ENCODE peak calls at places on chromosomes 4 and X, in six cellular contexts. E is hippocampal formation; M is BE2C; Q is coronary artery; R is Ammon's horn; U is stimulated activated CD4-positive, alpha-beta T cell treated with anti-CD3 and anti-CD28 coated beads, TNF-alpha, amount 100 ng/mL, for 48 hours. O is an unnamed sample.

GRCh38 chrX:145464650-145465049 is 217.3 kb downstream of the SPANXN1 start:
- DNase-seq in E (no peak), M (no peak), Q (no peak), R (no peak), U (no peak), O (no peak)

GRCh38 chrX:40573763-40574162 is 7.0 kb upstream of the ATP6AP2 start:
- DNase-seq in E (no peak), M (peak), Q (no peak), R (no peak), U (no peak), O (no peak)

GRCh38 chr4:7811536-7812190 is 128.0 kb downstream of the AFAP1 start:
- DNase-seq in E (no peak), M (no peak), Q (peak), R (no peak), U (no peak), O (no peak)

GRCh38 chr4:176498857-176499256 is 179.1 kb downstream of the SPCS3 start:
- DNase-seq in E (no peak), M (no peak), Q (no peak), R (no peak), U (no peak), O (no peak)

GRCh38 chrX:45435481-45435880 is 234.8 kb upstream of the DIPK2B start:
- DNase-seq in E (no peak), M (no peak), Q (no peak), R (no peak), U (no peak), O (no peak)

GRCh38 chr4:86307432-86307831 is 52.4 kb downstream of the MAPK10 start:
- DNase-seq in E (no peak), M (no peak), Q (no peak), R (no peak), U (no peak), O (no peak)

GRCh38 chrX:79477691-79478090 is 110.6 kb upstream of the ITM2A start:
- DNase-seq in E (no peak), M (no peak), Q (no peak), R (no peak), U (no peak), O (no peak)

GRCh38 chr4:16952896-16953605 is 54.6 kb upstream of the LDB2 start:
- DNase-seq in E (no peak), M (no peak), Q (no peak), R (no peak), U (no peak), O (no peak)

GRCh38 chrX:40845331-40845911 is 110.1 kb upstream of the MED14 start:
- DNase-seq in E (peak), M (no peak), Q (no peak), R (peak), U (no peak), O (peak)

GRCh38 chr4:15336410-15337184 is 91.2 kb upstream of the C1QTNF7 start:
- DNase-seq in E (no peak), M (no peak), Q (no peak), R (no peak), U (no peak), O (no peak)

GRCh38 chr4:117085185-117085701 is at the start of gene TRAM1L1:
- DNase-seq in E (peak), M (peak), Q (peak), R (peak), U (no peak), O (peak)

GRCh38 chr4:184734758-184735157 is 862 bp upstream of the CENPU start:
- DNase-seq in E (no peak), M (no peak), Q (no peak), R (no peak), U (no peak), O (no peak)

GRCh38 chr4:76601791-76602190 is 166.8 kb downstream of the SHROOM3 start:
- DNase-seq in E (no peak), M (no peak), Q (no peak), R (no peak), U (no peak), O (no peak)

O was measured in cerebellar cortex.